ENCODE peak calls at places on chromosomes 3 and 15, in eight cellular contexts. K, D, G, Q, J, Y, F and R are unnamed samples.

GRCh38 chr15:74716647-74717046 is 8.7 kb downstream of the CYP1A1 start:
- DNase-seq in G (no peak), Y (no peak), K (no peak), F (no peak), D (no peak), J (no peak), Q (no peak), R (no peak)

GRCh38 chr3:14803101-14803980 is 15.4 kb upstream of the FGD5 start:
- DNase-seq in K (no peak), F (no peak), Q (peak; percentile 53), G (no peak), J (no peak), D (peak; percentile 9), Y (no peak), R (no peak)

GRCh38 chr3:5252111-5252510 is 64.6 kb downstream of the EDEM1 start:
- DNase-seq in K (no peak), Q (no peak), Y (no peak), F (no peak), G (no peak), J (no peak), D (no peak), R (no peak)

GRCh38 chr15:44092221-44092620 is 102.8 kb downstream of the FRMD5 start:
- DNase-seq in J (peak; percentile 25), F (no peak), K (no peak), D (peak; percentile 75), Q (no peak), G (no peak), Y (no peak), R (no peak)

GRCh38 chr15:49361370-49361769 is 61.7 kb upstream of the FGF7 start:
- DNase-seq in K (no peak), Y (no peak), J (no peak), F (no peak), G (no peak), D (no peak), Q (no peak), R (no peak)

GRCh38 chr3:19229086-19229485 is 80.8 kb downstream of the KCNH8 start:
- DNase-seq in K (no peak), D (no peak), Y (no peak), Q (no peak), F (no peak), G (no peak), J (no peak), R (no peak)

GRCh38 chr15:66595937-66596545 is 30.2 kb upstream of the LCTL start:
- DNase-seq in J (no peak), Y (no peak), K (no peak), D (no peak), G (no peak), F (no peak), Q (no peak), R (no peak)

GRCh38 chr3:99774467-99774866 is 43.2 kb upstream of the CMSS1 start:
- DNase-seq in D (peak; percentile 86), F (no peak), G (no peak), K (no peak), J (no peak), Y (no peak), Q (no peak), R (no peak)

GRCh38 chr3:8800016-8800415 is 30.6 kb upstream of the OXTR start:
- DNase-seq in J (no peak), Q (no peak), F (no peak), D (peak; percentile 12), K (no peak), G (no peak), Y (no peak), R (no peak)

GRCh38 chr3:52030725-52031330 is 25.5 kb downstream of the DUSP7 start:
- DNase-seq in F (no peak), Q (peak; percentile 81), D (no peak), Y (no peak), G (no peak), K (no peak), J (no peak), R (no peak)

GRCh38 chr3:56222866-56223265 is 245.4 kb downstream of the ERC2 start:
- DNase-seq in Y (no peak), K (no peak), G (no peak), J (peak; percentile 19), D (no peak), F (no peak), Q (no peak), R (peak; percentile 32)

GRCh38 chr15:38503497-38503896 is 49.6 kb downstream of the FAM98B start:
- DNase-seq in K (no peak), F (no peak), G (no peak), J (no peak), Y (no peak), Q (no peak), D (no peak), R (no peak)

GRCh38 chr15:43317566-43318184 is 12.7 kb downstream of the LCMT2 start:
- DNase-seq in F (no peak), K (peak; percentile 57), G (no peak), J (no peak), Q (no peak), D (no peak), Y (no peak), R (no peak)

GRCh38 chr3:10286596-10287295 is 6.0 kb downstream of the GHRL start:
- DNase-seq in Q (peak; percentile 76), J (peak; percentile 43), G (no peak), Y (peak; percentile 10), D (peak; percentile 67), K (no peak), F (no peak), R (peak; percentile 53)

GRCh38 chr3:37197810-37198371 is 23.5 kb upstream of the LRRFIP2 start:
- DNase-seq in J (no peak), G (no peak), K (no peak), D (peak; percentile 42), Y (no peak), Q (no peak), F (no peak), R (no peak)

GRCh38 chr3:153072382-153072781 is 89.6 kb upstream of the RAP2B start:
- DNase-seq in J (no peak), G (no peak), Y (no peak), Q (no peak), K (no peak), F (no peak), D (no peak), R (no peak)

GRCh38 chr3:55485208-55485791 is 1.8 kb downstream of the WNT5A start:
- DNase-seq in D (peak; percentile 87), Q (peak; percentile 92), F (peak; percentile 7), K (peak; percentile 33), G (no peak), J (peak; percentile 70), Y (no peak), R (peak; percentile 65)

GRCh38 chr15:60941448-60941847 is 287.7 kb downstream of the RORA start:
- DNase-seq in D (peak; percentile 78), F (no peak), J (no peak), Y (no peak), Q (no peak), G (no peak), K (no peak), R (no peak)